ENCODE peak calls at places on chromosomes 16 and 17, in ten cellular contexts. One of them, this sample, is unnamed.

GRCh38 chr16:54000361-54000760 is 286.2 kb downstream of the IRX3 start:
- DNase-seq in stomach: no peak
- DNase-seq in sigmoid colon: no peak
- DNase-seq in spleen: no peak
- DNase-seq in transverse colon: no peak
- DNase-seq in HCT116: no peak
- DNase-seq in upper lobe of left lung: no peak
- DNase-seq in prostate gland: no peak
- DNase-seq in H1: no peak
- DNase-seq in K562: no peak
- DNase-seq in this sample: no peak

GRCh38 chr16:77220427-77220826 is 21.2 kb downstream of the SYCE1L start:
- DNase-seq in stomach: no peak
- DNase-seq in sigmoid colon: no peak
- DNase-seq in spleen: no peak
- DNase-seq in transverse colon: no peak
- DNase-seq in HCT116: no peak
- DNase-seq in upper lobe of left lung: no peak
- DNase-seq in prostate gland: no peak
- DNase-seq in H1: no peak
- DNase-seq in K562: no peak
- DNase-seq in this sample: no peak

GRCh38 chr17:43951750-43952149 is 2.0 kb downstream of the PYY start:
- DNase-seq in stomach: no peak
- DNase-seq in sigmoid colon: no peak
- DNase-seq in spleen: no peak
- DNase-seq in transverse colon: no peak
- DNase-seq in HCT116: no peak
- DNase-seq in upper lobe of left lung: no peak
- DNase-seq in prostate gland: no peak
- DNase-seq in H1: no peak
- DNase-seq in K562: no peak
- DNase-seq in this sample: no peak

GRCh38 chr16:27293343-27293742 is 20.4 kb upstream of the IL4R start:
- DNase-seq in stomach: no peak
- DNase-seq in sigmoid colon: no peak
- DNase-seq in spleen: no peak
- DNase-seq in transverse colon: no peak
- DNase-seq in HCT116: no peak
- DNase-seq in upper lobe of left lung: no peak
- DNase-seq in prostate gland: no peak
- DNase-seq in H1: no peak
- DNase-seq in K562: no peak
- DNase-seq in this sample: no peak

GRCh38 chr16:88014201-88014781 is 63.1 kb downstream of the BANP start:
- DNase-seq in stomach: peak
- DNase-seq in sigmoid colon: peak
- DNase-seq in spleen: no peak
- DNase-seq in transverse colon: no peak
- DNase-seq in HCT116: no peak
- DNase-seq in upper lobe of left lung: no peak
- DNase-seq in prostate gland: no peak
- DNase-seq in H1: no peak
- DNase-seq in K562: no peak
- DNase-seq in this sample: no peak

GRCh38 chr17:40778466-40778865 is 3.9 kb downstream of the KRT27 start:
- DNase-seq in stomach: no peak
- DNase-seq in sigmoid colon: no peak
- DNase-seq in spleen: no peak
- DNase-seq in transverse colon: no peak
- DNase-seq in HCT116: no peak
- DNase-seq in upper lobe of left lung: no peak
- DNase-seq in prostate gland: no peak
- DNase-seq in H1: no peak
- DNase-seq in K562: no peak
- DNase-seq in this sample: no peak

GRCh38 chr16:54430491-54431030 is 144.0 kb upstream of the IRX3 start:
- DNase-seq in stomach: no peak
- DNase-seq in sigmoid colon: no peak
- DNase-seq in spleen: no peak
- DNase-seq in transverse colon: no peak
- DNase-seq in HCT116: no peak
- DNase-seq in upper lobe of left lung: no peak
- DNase-seq in prostate gland: no peak
- DNase-seq in H1: no peak
- DNase-seq in K562: no peak
- DNase-seq in this sample: no peak

GRCh38 chr17:76528528-76529223 is 8.8 kb downstream of the CYGB start:
- DNase-seq in stomach: no peak
- DNase-seq in sigmoid colon: no peak
- DNase-seq in spleen: peak
- DNase-seq in transverse colon: no peak
- DNase-seq in HCT116: no peak
- DNase-seq in upper lobe of left lung: no peak
- DNase-seq in prostate gland: no peak
- DNase-seq in H1: no peak
- DNase-seq in K562: peak
- DNase-seq in this sample: no peak

GRCh38 chr16:13902052-13902451 is 17.9 kb upstream of the ERCC4 start:
- DNase-seq in stomach: no peak
- DNase-seq in sigmoid colon: no peak
- DNase-seq in spleen: no peak
- DNase-seq in transverse colon: no peak
- DNase-seq in HCT116: no peak
- DNase-seq in upper lobe of left lung: no peak
- DNase-seq in prostate gland: no peak
- DNase-seq in H1: no peak
- DNase-seq in K562: no peak
- DNase-seq in this sample: no peak

GRCh38 chr16:13897806-13898205 is 22.1 kb upstream of the ERCC4 start:
- DNase-seq in stomach: no peak
- DNase-seq in sigmoid colon: no peak
- DNase-seq in spleen: no peak
- DNase-seq in transverse colon: no peak
- DNase-seq in HCT116: no peak
- DNase-seq in upper lobe of left lung: no peak
- DNase-seq in prostate gland: no peak
- DNase-seq in H1: no peak
- DNase-seq in K562: no peak
- DNase-seq in this sample: no peak

GRCh38 chr16:13895516-13895915 is 24.4 kb upstream of the ERCC4 start:
- DNase-seq in stomach: no peak
- DNase-seq in sigmoid colon: no peak
- DNase-seq in spleen: no peak
- DNase-seq in transverse colon: no peak
- DNase-seq in HCT116: no peak
- DNase-seq in upper lobe of left lung: no peak
- DNase-seq in prostate gland: no peak
- DNase-seq in H1: no peak
- DNase-seq in K562: no peak
- DNase-seq in this sample: no peak

GRCh38 chr16:13896543-13897182 is 23.3 kb upstream of the ERCC4 start:
- DNase-seq in stomach: no peak
- DNase-seq in sigmoid colon: no peak
- DNase-seq in spleen: no peak
- DNase-seq in transverse colon: no peak
- DNase-seq in HCT116: peak
- DNase-seq in upper lobe of left lung: no peak
- DNase-seq in prostate gland: no peak
- DNase-seq in H1: no peak
- DNase-seq in K562: no peak
- DNase-seq in this sample: no peak

GRCh38 chr16:13898233-13898632 is 21.7 kb upstream of the ERCC4 start:
- DNase-seq in stomach: no peak
- DNase-seq in sigmoid colon: no peak
- DNase-seq in spleen: no peak
- DNase-seq in transverse colon: no peak
- DNase-seq in HCT116: no peak
- DNase-seq in upper lobe of left lung: no peak
- DNase-seq in prostate gland: no peak
- DNase-seq in H1: no peak
- DNase-seq in K562: no peak
- DNase-seq in this sample: no peak
- TF ChIP-seq POLR2AphosphoS5 in stomach: no peak
- TF ChIP-seq POLR2AphosphoS5 in sigmoid colon: no peak
- TF ChIP-seq POLR2AphosphoS5 in spleen: no peak
- TF ChIP-seq POLR2AphosphoS5 in transverse colon: no peak
- TF ChIP-seq POLR2AphosphoS5 in HCT116: no peak
- TF ChIP-seq POLR2AphosphoS5 in upper lobe of left lung: no peak
- TF ChIP-seq POLR2AphosphoS5 in prostate gland: no peak
- TF ChIP-seq POLR2AphosphoS5 in H1: no peak
- TF ChIP-seq POLR2AphosphoS5 in K562: no peak
- TF ChIP-seq POLR2AphosphoS5 in this sample: no peak

GRCh38 chr16:47311738-47312505 is 148.9 kb downstream of the ITFG1 start:
- DNase-seq in stomach: no peak
- DNase-seq in sigmoid colon: no peak
- DNase-seq in spleen: no peak
- DNase-seq in transverse colon: no peak
- DNase-seq in HCT116: peak
- DNase-seq in upper lobe of left lung: no peak
- DNase-seq in prostate gland: no peak
- DNase-seq in H1: peak
- DNase-seq in K562: no peak
- DNase-seq in this sample: no peak
- TF ChIP-seq POLR2A in stomach: no peak
- TF ChIP-seq POLR2A in sigmoid colon: no peak
- TF ChIP-seq POLR2A in spleen: no peak
- TF ChIP-seq POLR2A in transverse colon: no peak
- TF ChIP-seq POLR2A in HCT116: no peak
- TF ChIP-seq POLR2A in upper lobe of left lung: no peak
- TF ChIP-seq POLR2A in prostate gland: no peak
- TF ChIP-seq POLR2A in H1: no peak
- TF ChIP-seq POLR2A in K562: no peak
- TF ChIP-seq POLR2A in this sample: no peak

GRCh38 chr16:82105107-82105506 is 64.9 kb downstream of the MPHOSPH6 start:
- DNase-seq in stomach: no peak
- DNase-seq in sigmoid colon: no peak
- DNase-seq in spleen: no peak
- DNase-seq in transverse colon: no peak
- DNase-seq in HCT116: no peak
- DNase-seq in upper lobe of left lung: no peak
- DNase-seq in prostate gland: no peak
- DNase-seq in H1: no peak
- DNase-seq in K562: no peak
- DNase-seq in this sample: no peak

GRCh38 chr16:82108101-82108500 is 61.9 kb downstream of the MPHOSPH6 start:
- DNase-seq in stomach: no peak
- DNase-seq in sigmoid colon: no peak
- DNase-seq in spleen: no peak
- DNase-seq in transverse colon: no peak
- DNase-seq in HCT116: no peak
- DNase-seq in upper lobe of left lung: no peak
- DNase-seq in prostate gland: no peak
- DNase-seq in H1: no peak
- DNase-seq in K562: no peak
- DNase-seq in this sample: no peak

GRCh38 chr16:82111944-82112343 is 58.1 kb downstream of the MPHOSPH6 start:
- DNase-seq in stomach: no peak
- DNase-seq in sigmoid colon: no peak
- DNase-seq in spleen: no peak
- DNase-seq in transverse colon: no peak
- DNase-seq in HCT116: no peak
- DNase-seq in upper lobe of left lung: no peak
- DNase-seq in prostate gland: no peak
- DNase-seq in H1: no peak
- DNase-seq in K562: no peak
- DNase-seq in this sample: no peak

GRCh38 chr16:82108774-82109173 is 61.2 kb downstream of the MPHOSPH6 start:
- DNase-seq in stomach: no peak
- DNase-seq in sigmoid colon: no peak
- DNase-seq in spleen: no peak
- DNase-seq in transverse colon: no peak
- DNase-seq in HCT116: no peak
- DNase-seq in upper lobe of left lung: no peak
- DNase-seq in prostate gland: no peak
- DNase-seq in H1: no peak
- DNase-seq in K562: no peak
- DNase-seq in this sample: no peak
- TF ChIP-seq POLR2AphosphoS5 in stomach: no peak
- TF ChIP-seq POLR2AphosphoS5 in sigmoid colon: no peak
- TF ChIP-seq POLR2AphosphoS5 in spleen: no peak
- TF ChIP-seq POLR2AphosphoS5 in transverse colon: no peak
- TF ChIP-seq POLR2AphosphoS5 in HCT116: no peak
- TF ChIP-seq POLR2AphosphoS5 in upper lobe of left lung: no peak
- TF ChIP-seq POLR2AphosphoS5 in prostate gland: no peak
- TF ChIP-seq POLR2AphosphoS5 in H1: no peak
- TF ChIP-seq POLR2AphosphoS5 in K562: no peak
- TF ChIP-seq POLR2AphosphoS5 in this sample: no peak

GRCh38 chr17:39200957-39201510 is 951 bp downstream of the RPL19 start:
- DNase-seq in stomach: no peak
- DNase-seq in sigmoid colon: no peak
- DNase-seq in spleen: no peak
- DNase-seq in transverse colon: no peak
- DNase-seq in HCT116: no peak
- DNase-seq in upper lobe of left lung: no peak
- DNase-seq in prostate gland: no peak
- DNase-seq in H1: no peak
- DNase-seq in K562: no peak
- DNase-seq in this sample: no peak

GRCh38 chr17:39198186-39198566 is 707 bp upstream of the CACNB1 start:
- DNase-seq in stomach: no peak
- DNase-seq in sigmoid colon: no peak
- DNase-seq in spleen: no peak
- DNase-seq in transverse colon: no peak
- DNase-seq in HCT116: no peak
- DNase-seq in upper lobe of left lung: no peak
- DNase-seq in prostate gland: no peak
- DNase-seq in H1: no peak
- DNase-seq in K562: no peak
- DNase-seq in this sample: no peak

GRCh38 chr17:39197380-39198185 is at the start of gene CACNB1:
- DNase-seq in stomach: peak
- DNase-seq in sigmoid colon: peak
- DNase-seq in spleen: peak
- DNase-seq in transverse colon: peak
- DNase-seq in HCT116: no peak
- DNase-seq in upper lobe of left lung: peak
- DNase-seq in prostate gland: peak
- DNase-seq in H1: no peak
- DNase-seq in K562: peak
- DNase-seq in this sample: peak

GRCh38 chr17:39199673-39199985 is 454 bp upstream of the RPL19 start:
- DNase-seq in stomach: no peak
- DNase-seq in sigmoid colon: no peak
- DNase-seq in spleen: no peak
- DNase-seq in transverse colon: no peak
- DNase-seq in HCT116: no peak
- DNase-seq in upper lobe of left lung: no peak
- DNase-seq in prostate gland: no peak
- DNase-seq in H1: no peak
- DNase-seq in K562: no peak
- DNase-seq in this sample: no peak

DNA sequence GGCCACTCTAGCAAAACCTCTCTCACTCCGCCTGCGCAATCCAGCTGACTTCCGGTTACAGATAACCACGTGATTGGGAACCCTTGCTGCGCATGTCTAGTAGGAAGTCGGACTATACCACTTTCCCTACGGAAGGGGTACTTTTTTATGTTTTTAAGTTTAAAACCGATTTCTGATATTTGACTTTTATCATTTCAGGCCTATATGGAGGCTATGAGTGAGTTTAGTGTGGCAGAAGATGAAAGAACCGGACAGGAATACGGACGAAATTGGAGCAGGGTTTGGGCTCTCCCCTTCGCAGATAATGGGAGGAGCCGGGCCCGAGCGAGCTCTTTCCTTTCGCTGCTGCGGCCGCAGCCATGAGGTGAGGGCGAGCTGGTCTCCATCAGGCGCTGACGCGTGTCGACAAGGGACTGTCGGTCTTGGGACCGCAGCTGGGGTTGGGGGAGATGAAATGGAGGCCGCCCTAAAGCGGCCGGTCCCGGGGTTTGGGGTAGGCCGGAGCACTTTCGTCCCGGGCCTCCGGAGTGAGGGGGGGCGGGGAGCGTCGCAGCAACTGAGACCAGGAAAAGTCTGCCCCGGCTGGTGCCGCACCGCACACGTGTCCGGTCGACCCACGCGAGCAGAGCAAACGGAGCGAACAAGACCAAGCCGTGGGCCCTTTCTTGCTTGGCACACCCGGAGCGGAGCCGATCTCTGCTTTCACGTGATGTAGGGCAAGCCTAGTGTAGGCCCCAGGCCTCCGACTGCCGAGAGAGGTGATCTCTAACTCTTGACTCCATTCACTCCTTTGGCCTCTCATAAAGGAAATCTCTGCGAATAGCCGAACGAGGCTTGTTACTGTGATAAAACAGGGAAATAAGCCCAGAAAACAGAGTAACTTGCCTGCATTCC is at the start of gene RPL19:
- DNase-seq in stomach: peak
- DNase-seq in sigmoid colon: peak
- DNase-seq in spleen: peak
- DNase-seq in transverse colon: peak
- DNase-seq in HCT116: peak
- DNase-seq in upper lobe of left lung: peak
- DNase-seq in prostate gland: peak
- DNase-seq in H1: peak
- DNase-seq in K562: peak
- DNase-seq in this sample: peak
- TF ChIP-seq POLR2A in stomach: no peak
- TF ChIP-seq POLR2A in sigmoid colon: peak
- TF ChIP-seq POLR2A in spleen: peak
- TF ChIP-seq POLR2A in transverse colon: peak
- TF ChIP-seq POLR2A in HCT116: peak
- TF ChIP-seq POLR2A in upper lobe of left lung: peak
- TF ChIP-seq POLR2A in prostate gland: no peak
- TF ChIP-seq POLR2A in H1: peak
- TF ChIP-seq POLR2A in K562: peak
- TF ChIP-seq POLR2A in this sample: peak